ENCODE peak calls at places on chromosomes 6 and 20, in six cellular contexts. Q is DMS 273 treated with DMSO at 0.1 percent for 48 hours, V is thyroid gland, X is T follicular helper cell, G is endothelial cell, I is AG08395. M is an unnamed sample.

GRCh38 chr20:3051385-3052019 is 5.7 kb downstream of the MRPS26 start:
- DNase-seq in G (no peak), V (no peak), I (no peak), Q (no peak), X (no peak), M (no peak)

GRCh38 chr20:62603907-62604785 is 38.2 kb upstream of the SLCO4A1 start:
- DNase-seq in V (no peak), X (no peak), G (no peak), I (no peak), Q (no peak), M (no peak)

GRCh38 chr6:17032595-17033591 is 69.0 kb upstream of the STMND1 start:
- DNase-seq in V (peak; percentile 92), Q (no peak), X (no peak), G (no peak), I (peak; percentile 88), M (no peak)

GRCh38 chr6:21740719-21741118 is 147.2 kb downstream of the SOX4 start:
- DNase-seq in G (no peak), I (no peak), V (no peak), X (no peak), Q (no peak), M (no peak)

GRCh38 chr20:39849664-39850063 is 839.4 kb downstream of the MAFB start:
- DNase-seq in X (no peak), Q (peak; percentile 71), I (peak; percentile 95), V (peak; percentile 85), G (no peak), M (no peak)

GRCh38 chr6:170106906-170107525 is 183.9 kb downstream of the DLL1 start:
- DNase-seq in G (no peak), I (no peak), V (no peak), X (no peak), Q (no peak), M (peak; percentile 6)

GRCh38 chr20:19743650-19744015 is 14.4 kb upstream of the RIN2 start:
- DNase-seq in G (peak; percentile 13), I (no peak), V (no peak), Q (no peak), X (no peak), M (no peak)

GRCh38 chr20:34708621-34709043 is 4.5 kb downstream of the TP53INP2 start:
- DNase-seq in I (peak; percentile 41), Q (no peak), G (peak; percentile 61), X (peak; percentile 31), V (peak; percentile 43), M (peak; percentile 40)

GRCh38 chr6:166277892-166278578 is 30.2 kb downstream of the PRR18 start:
- DNase-seq in Q (no peak), X (no peak), G (no peak), V (no peak), I (no peak), M (no peak)

GRCh38 chr20:38217791-38218565 is 42.6 kb downstream of the KIAA1755 start:
- DNase-seq in Q (peak; percentile 77), V (no peak), G (no peak), X (no peak), I (peak; percentile 96), M (no peak)

GRCh38 chr6:106739387-106739786 is 110.0 kb downstream of the QRSL1 start:
- DNase-seq in X (no peak), I (peak; percentile 34), V (peak; percentile 95), Q (no peak), G (no peak), M (no peak)

GRCh38 chr6:135535989-135536414 is 38.5 kb upstream of the AHI1 start:
- DNase-seq in G (peak; percentile 15), Q (no peak), X (no peak), V (no peak), I (peak; percentile 55), M (peak; percentile 10)

GRCh38 chr6:28742668-28743270 is 181.0 kb downstream of the TRIM27 start:
- DNase-seq in I (peak; percentile 12), Q (peak; percentile 84), G (no peak), X (no peak), V (no peak), M (no peak)

GRCh38 chr6:89941031-89941775 is 46.9 kb downstream of the GJA10 start:
- DNase-seq in G (no peak), X (no peak), Q (no peak), V (peak; percentile 35), I (no peak), M (no peak)

GRCh38 chr6:117829594-117830319 is 77.3 kb upstream of the SLC35F1 start:
- DNase-seq in I (peak; percentile 18), X (no peak), G (peak; percentile 65), V (no peak), Q (no peak), M (no peak)

GRCh38 chr6:41700577-41701347 is 34.6 kb downstream of the TFEB start:
- DNase-seq in V (no peak), I (no peak), G (no peak), Q (no peak), X (no peak), M (no peak)

GRCh38 chr6:44650947-44651346 is 263.4 kb downstream of the CDC5L start:
- DNase-seq in X (no peak), I (peak; percentile 35), Q (no peak), V (no peak), G (no peak), M (no peak)

M was measured in naive thymus-derived CD4-positive, alpha-beta T cell.